ENCODE peak calls at places on chromosomes 1 and 21, in seven cellular contexts. One of them, this sample, is unnamed.

GRCh38 chr1:41626146-41626545 is 141.7 kb upstream of the EDN2 start:
- DNase-seq in SK-N-SH: no peak
- DNase-seq in psoas muscle: peak; percentile 72
- DNase-seq in lower lobe of right lung: no peak
- DNase-seq in SJSA1: peak; percentile 50
- DNase-seq in testis: peak; percentile 5
- DNase-seq in CD8-positive, alpha-beta memory T cell: no peak
- DNase-seq in this sample: no peak

GRCh38 chr1:202319381-202320080 is 22.2 kb downstream of the UBE2T start:
- DNase-seq in SK-N-SH: no peak
- DNase-seq in psoas muscle: no peak
- DNase-seq in lower lobe of right lung: no peak
- DNase-seq in SJSA1: no peak
- DNase-seq in testis: no peak
- DNase-seq in CD8-positive, alpha-beta memory T cell: no peak
- DNase-seq in this sample: no peak

GRCh38 chr1:216045400-216045799 is 377.8 kb downstream of the USH2A start:
- DNase-seq in SK-N-SH: no peak
- DNase-seq in psoas muscle: no peak
- DNase-seq in lower lobe of right lung: no peak
- DNase-seq in SJSA1: no peak
- DNase-seq in testis: no peak
- DNase-seq in CD8-positive, alpha-beta memory T cell: no peak
- DNase-seq in this sample: no peak

GRCh38 chr21:44742418-44743153 is 31.2 kb upstream of the TSPEAR start:
- DNase-seq in SK-N-SH: no peak
- DNase-seq in psoas muscle: no peak
- DNase-seq in lower lobe of right lung: no peak
- DNase-seq in SJSA1: no peak
- DNase-seq in testis: no peak
- DNase-seq in CD8-positive, alpha-beta memory T cell: peak; percentile 33
- DNase-seq in this sample: no peak

GRCh38 chr1:90706437-90707362 is 10.4 kb downstream of the BARHL2 start:
- DNase-seq in SK-N-SH: peak; percentile 56
- DNase-seq in psoas muscle: no peak
- DNase-seq in lower lobe of right lung: no peak
- DNase-seq in SJSA1: no peak
- DNase-seq in testis: peak; percentile 53
- DNase-seq in CD8-positive, alpha-beta memory T cell: no peak
- DNase-seq in this sample: no peak

GRCh38 chr1:29805122-29805895 is 569.0 kb downstream of the PTPRU start:
- DNase-seq in SK-N-SH: peak; percentile 15
- DNase-seq in psoas muscle: no peak
- DNase-seq in lower lobe of right lung: no peak
- DNase-seq in SJSA1: peak; percentile 25
- DNase-seq in testis: no peak
- DNase-seq in CD8-positive, alpha-beta memory T cell: no peak
- DNase-seq in this sample: no peak

GRCh38 chr1:182962554-182963115 is 9.7 kb upstream of the SHCBP1L start:
- DNase-seq in SK-N-SH: peak; percentile 88
- DNase-seq in psoas muscle: peak; percentile 88
- DNase-seq in lower lobe of right lung: peak; percentile 80
- DNase-seq in SJSA1: peak; percentile 81
- DNase-seq in testis: peak; percentile 88
- DNase-seq in CD8-positive, alpha-beta memory T cell: peak; percentile 8
- DNase-seq in this sample: no peak

GRCh38 chr1:90850181-90850924 is 133.3 kb upstream of the BARHL2 start:
- DNase-seq in SK-N-SH: peak; percentile 63
- DNase-seq in psoas muscle: peak; percentile 57
- DNase-seq in lower lobe of right lung: peak; percentile 56
- DNase-seq in SJSA1: peak; percentile 62
- DNase-seq in testis: peak; percentile 56
- DNase-seq in CD8-positive, alpha-beta memory T cell: no peak
- DNase-seq in this sample: peak; percentile 14

GRCh38 chr1:238465449-238465848 is 574.7 kb upstream of the ZP4 start:
- DNase-seq in SK-N-SH: peak; percentile 49
- DNase-seq in psoas muscle: no peak
- DNase-seq in lower lobe of right lung: no peak
- DNase-seq in SJSA1: no peak
- DNase-seq in testis: no peak
- DNase-seq in CD8-positive, alpha-beta memory T cell: no peak
- DNase-seq in this sample: no peak

GRCh38 chr1:155195201-155196102 is 12.2 kb downstream of the THBS3 start:
- DNase-seq in SK-N-SH: no peak
- DNase-seq in psoas muscle: peak; percentile 64
- DNase-seq in lower lobe of right lung: peak; percentile 51
- DNase-seq in SJSA1: no peak
- DNase-seq in testis: no peak
- DNase-seq in CD8-positive, alpha-beta memory T cell: peak; percentile 14
- DNase-seq in this sample: no peak

GRCh38 chr1:147292635-147293251 is 50.3 kb downstream of the CHD1L start:
- DNase-seq in SK-N-SH: no peak
- DNase-seq in psoas muscle: no peak
- DNase-seq in lower lobe of right lung: no peak
- DNase-seq in SJSA1: peak; percentile 84
- DNase-seq in testis: no peak
- DNase-seq in CD8-positive, alpha-beta memory T cell: no peak
- DNase-seq in this sample: no peak

GRCh38 chr1:178344513-178345077 is 152.2 kb downstream of the CLEC20A start:
- DNase-seq in SK-N-SH: peak; percentile 8
- DNase-seq in psoas muscle: no peak
- DNase-seq in lower lobe of right lung: no peak
- DNase-seq in SJSA1: no peak
- DNase-seq in testis: no peak
- DNase-seq in CD8-positive, alpha-beta memory T cell: no peak
- DNase-seq in this sample: no peak

GRCh38 chr1:212917134-212917485 is 33.2 kb upstream of the VASH2 start:
- DNase-seq in SK-N-SH: no peak
- DNase-seq in psoas muscle: no peak
- DNase-seq in lower lobe of right lung: no peak
- DNase-seq in SJSA1: no peak
- DNase-seq in testis: no peak
- DNase-seq in CD8-positive, alpha-beta memory T cell: no peak
- DNase-seq in this sample: no peak

GRCh38 chr1:162343472-162343871 is 33.2 kb downstream of the SPATA46 start:
- DNase-seq in SK-N-SH: no peak
- DNase-seq in psoas muscle: no peak
- DNase-seq in lower lobe of right lung: no peak
- DNase-seq in SJSA1: no peak
- DNase-seq in testis: no peak
- DNase-seq in CD8-positive, alpha-beta memory T cell: no peak
- DNase-seq in this sample: no peak

GRCh38 chr1:117952386-117952785 is 22.8 kb downstream of the WDR3 start:
- DNase-seq in SK-N-SH: no peak
- DNase-seq in psoas muscle: no peak
- DNase-seq in lower lobe of right lung: no peak
- DNase-seq in SJSA1: no peak
- DNase-seq in testis: no peak
- DNase-seq in CD8-positive, alpha-beta memory T cell: no peak
- DNase-seq in this sample: no peak

GRCh38 chr1:219581344-219581743 is 31.6 kb downstream of the ZC3H11B start:
- DNase-seq in SK-N-SH: no peak
- DNase-seq in psoas muscle: no peak
- DNase-seq in lower lobe of right lung: no peak
- DNase-seq in SJSA1: no peak
- DNase-seq in testis: no peak
- DNase-seq in CD8-positive, alpha-beta memory T cell: no peak
- DNase-seq in this sample: no peak

GRCh38 chr21:41865002-41865777 is 14.0 kb downstream of the PRDM15 start:
- DNase-seq in SK-N-SH: no peak
- DNase-seq in psoas muscle: no peak
- DNase-seq in lower lobe of right lung: no peak
- DNase-seq in SJSA1: no peak
- DNase-seq in testis: no peak
- DNase-seq in CD8-positive, alpha-beta memory T cell: no peak
- DNase-seq in this sample: no peak

GRCh38 chr1:15526021-15526489 is 593 bp upstream of the DNAJC16 start:
- DNase-seq in SK-N-SH: no peak
- DNase-seq in psoas muscle: no peak
- DNase-seq in lower lobe of right lung: no peak
- DNase-seq in SJSA1: no peak
- DNase-seq in testis: no peak
- DNase-seq in CD8-positive, alpha-beta memory T cell: no peak
- DNase-seq in this sample: no peak

GRCh38 chr1:61640531-61641125 is 84.3 kb downstream of the TM2D1 start:
- DNase-seq in SK-N-SH: no peak
- DNase-seq in psoas muscle: peak; percentile 54
- DNase-seq in lower lobe of right lung: no peak
- DNase-seq in SJSA1: no peak
- DNase-seq in testis: peak; percentile 36
- DNase-seq in CD8-positive, alpha-beta memory T cell: no peak
- DNase-seq in this sample: no peak
- H3K27ac ChIP-seq in SK-N-SH: no peak overlapping the region
- H3K27ac ChIP-seq in psoas muscle: no peak overlapping the region
- H3K27ac ChIP-seq in lower lobe of right lung: peak overlapping the region; percentile 78
- H3K27ac ChIP-seq in SJSA1: no peak overlapping the region
- H3K27ac ChIP-seq in testis: peak overlapping the region; percentile 76
- H3K27ac ChIP-seq in CD8-positive, alpha-beta memory T cell: no peak overlapping the region
- H3K27ac ChIP-seq in this sample: no peak overlapping the region

GRCh38 chr1:227317541-227318002 is 720 bp downstream of the CDC42BPA start:
- DNase-seq in SK-N-SH: peak; percentile 76
- DNase-seq in psoas muscle: peak; percentile 55
- DNase-seq in lower lobe of right lung: peak; percentile 57
- DNase-seq in SJSA1: peak; percentile 67
- DNase-seq in testis: peak; percentile 69
- DNase-seq in CD8-positive, alpha-beta memory T cell: no peak
- DNase-seq in this sample: no peak

GRCh38 chr1:227314014-227314848 is 4.1 kb downstream of the CDC42BPA start:
- DNase-seq in SK-N-SH: no peak
- DNase-seq in psoas muscle: no peak
- DNase-seq in lower lobe of right lung: no peak
- DNase-seq in SJSA1: no peak
- DNase-seq in testis: no peak
- DNase-seq in CD8-positive, alpha-beta memory T cell: no peak
- DNase-seq in this sample: no peak

GRCh38 chr1:227316941-227317540 is 1.3 kb downstream of the CDC42BPA start:
- DNase-seq in SK-N-SH: peak; percentile 27
- DNase-seq in psoas muscle: no peak
- DNase-seq in lower lobe of right lung: no peak
- DNase-seq in SJSA1: no peak
- DNase-seq in testis: peak; percentile 49
- DNase-seq in CD8-positive, alpha-beta memory T cell: no peak
- DNase-seq in this sample: no peak

GRCh38 chr1:227316456-227316855 is 1.8 kb downstream of the CDC42BPA start:
- DNase-seq in SK-N-SH: no peak
- DNase-seq in psoas muscle: no peak
- DNase-seq in lower lobe of right lung: no peak
- DNase-seq in SJSA1: no peak
- DNase-seq in testis: no peak
- DNase-seq in CD8-positive, alpha-beta memory T cell: no peak
- DNase-seq in this sample: no peak

GRCh38 chr1:227315500-227316346 is 2.6 kb downstream of the CDC42BPA start:
- DNase-seq in SK-N-SH: no peak
- DNase-seq in psoas muscle: no peak
- DNase-seq in lower lobe of right lung: no peak
- DNase-seq in SJSA1: no peak
- DNase-seq in testis: peak; percentile 82
- DNase-seq in CD8-positive, alpha-beta memory T cell: no peak
- DNase-seq in this sample: no peak
- H3K27ac ChIP-seq in SK-N-SH: peak overlapping the region; percentile 3
- H3K27ac ChIP-seq in psoas muscle: peak overlapping the region; percentile 95
- H3K27ac ChIP-seq in lower lobe of right lung: no peak overlapping the region
- H3K27ac ChIP-seq in SJSA1: peak overlapping the region; percentile 88
- H3K27ac ChIP-seq in testis: peak overlapping the region; percentile 98
- H3K27ac ChIP-seq in CD8-positive, alpha-beta memory T cell: peak overlapping the region; percentile 69
- H3K27ac ChIP-seq in this sample: no peak overlapping the region

GRCh38 chr1:172551279-172551678 is 18.3 kb downstream of the SUCO start:
- DNase-seq in SK-N-SH: no peak
- DNase-seq in psoas muscle: no peak
- DNase-seq in lower lobe of right lung: no peak
- DNase-seq in SJSA1: no peak
- DNase-seq in testis: no peak
- DNase-seq in CD8-positive, alpha-beta memory T cell: no peak
- DNase-seq in this sample: no peak
- H3K27ac ChIP-seq in SK-N-SH: no peak overlapping the region
- H3K27ac ChIP-seq in psoas muscle: no peak overlapping the region
- H3K27ac ChIP-seq in lower lobe of right lung: no peak overlapping the region
- H3K27ac ChIP-seq in SJSA1: no peak overlapping the region
- H3K27ac ChIP-seq in testis: no peak overlapping the region
- H3K27ac ChIP-seq in CD8-positive, alpha-beta memory T cell: no peak overlapping the region
- H3K27ac ChIP-seq in this sample: no peak overlapping the region

GRCh38 chr1:1760345-1760650 is 18.0 kb downstream of the NADK start:
- DNase-seq in SK-N-SH: no peak
- DNase-seq in psoas muscle: no peak
- DNase-seq in lower lobe of right lung: no peak
- DNase-seq in SJSA1: no peak
- DNase-seq in testis: no peak
- DNase-seq in CD8-positive, alpha-beta memory T cell: no peak
- DNase-seq in this sample: no peak

GRCh38 chr1:1760715-1761114 is 17.6 kb downstream of the NADK start:
- DNase-seq in SK-N-SH: no peak
- DNase-seq in psoas muscle: peak; percentile 35
- DNase-seq in lower lobe of right lung: no peak
- DNase-seq in SJSA1: no peak
- DNase-seq in testis: no peak
- DNase-seq in CD8-positive, alpha-beta memory T cell: no peak
- DNase-seq in this sample: no peak

GRCh38 chr1:1758059-1758621 is 20.1 kb downstream of the NADK start:
- DNase-seq in SK-N-SH: no peak
- DNase-seq in psoas muscle: no peak
- DNase-seq in lower lobe of right lung: peak; percentile 60
- DNase-seq in SJSA1: no peak
- DNase-seq in testis: no peak
- DNase-seq in CD8-positive, alpha-beta memory T cell: no peak
- DNase-seq in this sample: no peak

GRCh38 chr1:1758692-1759455 is 19.4 kb downstream of the NADK start:
- DNase-seq in SK-N-SH: no peak
- DNase-seq in psoas muscle: peak; percentile 82
- DNase-seq in lower lobe of right lung: peak; percentile 94
- DNase-seq in SJSA1: no peak
- DNase-seq in testis: peak; percentile 60
- DNase-seq in CD8-positive, alpha-beta memory T cell: no peak
- DNase-seq in this sample: peak; percentile 67

GRCh38 chr1:1759456-1760344 is 18.6 kb downstream of the NADK start:
- DNase-seq in SK-N-SH: no peak
- DNase-seq in psoas muscle: no peak
- DNase-seq in lower lobe of right lung: no peak
- DNase-seq in SJSA1: no peak
- DNase-seq in testis: no peak
- DNase-seq in CD8-positive, alpha-beta memory T cell: no peak
- DNase-seq in this sample: no peak
- H3K27ac ChIP-seq in SK-N-SH: no peak overlapping the region
- H3K27ac ChIP-seq in psoas muscle: peak overlapping the region; percentile 69
- H3K27ac ChIP-seq in lower lobe of right lung: peak overlapping the region; percentile 70
- H3K27ac ChIP-seq in SJSA1: no peak overlapping the region
- H3K27ac ChIP-seq in testis: no peak overlapping the region
- H3K27ac ChIP-seq in CD8-positive, alpha-beta memory T cell: peak overlapping the region; percentile 67
- H3K27ac ChIP-seq in this sample: no peak overlapping the region

DNA sequence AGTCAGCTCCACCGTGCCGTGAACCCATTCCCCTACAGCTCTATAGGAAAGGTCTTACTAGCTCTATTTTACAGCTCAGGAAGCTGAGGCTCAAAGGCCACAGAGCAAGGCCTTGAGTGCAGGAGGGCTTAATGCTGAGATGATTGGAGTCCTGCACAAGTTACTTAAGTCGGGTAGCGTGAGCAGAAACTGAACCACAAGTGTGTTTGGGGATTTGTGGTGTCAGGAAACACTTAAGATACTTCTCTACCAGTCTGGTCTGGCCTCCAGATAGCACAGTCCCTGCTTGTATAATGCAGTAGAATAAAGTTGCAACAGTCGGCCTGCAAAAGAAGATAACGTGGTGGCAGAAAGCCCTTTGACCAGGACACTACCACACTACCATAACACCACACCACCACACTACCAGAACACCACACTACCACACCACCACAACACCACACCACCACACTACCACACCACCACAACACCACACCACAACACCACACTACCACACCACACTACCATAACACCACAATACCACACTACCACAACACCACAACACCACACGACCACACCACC is 118.1 kb downstream of the SPSB1 start:
- DNase-seq in SK-N-SH: peak; percentile 43
- DNase-seq in psoas muscle: no peak
- DNase-seq in lower lobe of right lung: no peak
- DNase-seq in SJSA1: peak; percentile 46
- DNase-seq in testis: peak; percentile 44
- DNase-seq in CD8-positive, alpha-beta memory T cell: no peak
- DNase-seq in this sample: no peak
- H3K27ac ChIP-seq in SK-N-SH: no peak overlapping the region
- H3K27ac ChIP-seq in psoas muscle: no peak overlapping the region
- H3K27ac ChIP-seq in lower lobe of right lung: no peak overlapping the region
- H3K27ac ChIP-seq in SJSA1: no peak overlapping the region
- H3K27ac ChIP-seq in testis: no peak overlapping the region
- H3K27ac ChIP-seq in CD8-positive, alpha-beta memory T cell: no peak overlapping the region
- H3K27ac ChIP-seq in this sample: no peak overlapping the region

This sample was measured in substantia nigra.